ENCODE peak calls at places on chromosome 18, in nine cellular contexts. One of them, this sample, is unnamed.

GRCh38 chr18:72984290-72984689 is 116.5 kb upstream of the NETO1 start:
- DNase-seq in OCI-M1: no peak
- DNase-seq in effector CD4-positive, alpha-beta T cell: no peak
- DNase-seq in NCI-H1930: no peak
- DNase-seq in stimulated activated naive B cell treated with anti-CD40 and anti-IgM and Interleukin-4, amounts not matched to agents 10 μg/mL and 1 μg/mL and 100 μg/mL, for 72 hours: no peak
- DNase-seq in iris pigment epithelial cell: no peak
- DNase-seq in epithelial cell of esophagus: peak
- DNase-seq in fibroblast of lung: no peak
- DNase-seq in KBM-7: no peak
- DNase-seq in this sample: no peak

GRCh38 chr18:73563345-73563744 is 584.3 kb downstream of the FBXO15 start:
- DNase-seq in KBM-7: no peak
- DNase-seq in OCI-M1: no peak
- DNase-seq in effector CD4-positive, alpha-beta T cell: no peak
- DNase-seq in fibroblast of lung: peak
- DNase-seq in iris pigment epithelial cell: peak
- DNase-seq in NCI-H1930: no peak
- DNase-seq in epithelial cell of esophagus: peak
- DNase-seq in stimulated activated naive B cell treated with anti-CD40 and anti-IgM and Interleukin-4, amounts not matched to agents 10 μg/mL and 1 μg/mL and 100 μg/mL, for 72 hours: no peak
- DNase-seq in this sample: no peak

GRCh38 chr18:50372743-50373142 is 2.1 kb upstream of the SKA1 start:
- DNase-seq in fibroblast of lung: no peak
- DNase-seq in OCI-M1: peak
- DNase-seq in stimulated activated naive B cell treated with anti-CD40 and anti-IgM and Interleukin-4, amounts not matched to agents 10 μg/mL and 1 μg/mL and 100 μg/mL, for 72 hours: no peak
- DNase-seq in NCI-H1930: no peak
- DNase-seq in KBM-7: peak
- DNase-seq in effector CD4-positive, alpha-beta T cell: no peak
- DNase-seq in epithelial cell of esophagus: no peak
- DNase-seq in iris pigment epithelial cell: no peak
- DNase-seq in this sample: no peak

GRCh38 chr18:77380695-77381094 is 131.0 kb downstream of the GALR1 start:
- DNase-seq in stimulated activated naive B cell treated with anti-CD40 and anti-IgM and Interleukin-4, amounts not matched to agents 10 μg/mL and 1 μg/mL and 100 μg/mL, for 72 hours: no peak
- DNase-seq in OCI-M1: no peak
- DNase-seq in epithelial cell of esophagus: no peak
- DNase-seq in fibroblast of lung: no peak
- DNase-seq in effector CD4-positive, alpha-beta T cell: no peak
- DNase-seq in iris pigment epithelial cell: no peak
- DNase-seq in NCI-H1930: no peak
- DNase-seq in KBM-7: no peak
- DNase-seq in this sample: no peak

GRCh38 chr18:59547691-59548182 is 149.5 kb downstream of the CCBE1 start:
- DNase-seq in NCI-H1930: no peak
- DNase-seq in KBM-7: no peak
- DNase-seq in iris pigment epithelial cell: peak
- DNase-seq in effector CD4-positive, alpha-beta T cell: no peak
- DNase-seq in fibroblast of lung: peak
- DNase-seq in stimulated activated naive B cell treated with anti-CD40 and anti-IgM and Interleukin-4, amounts not matched to agents 10 μg/mL and 1 μg/mL and 100 μg/mL, for 72 hours: no peak
- DNase-seq in OCI-M1: peak
- DNase-seq in epithelial cell of esophagus: peak
- DNase-seq in this sample: peak

GRCh38 chr18:12028674-12029073 is 47.4 kb downstream of the IMPA2 start:
- DNase-seq in KBM-7: no peak
- DNase-seq in NCI-H1930: no peak
- DNase-seq in OCI-M1: no peak
- DNase-seq in iris pigment epithelial cell: no peak
- DNase-seq in epithelial cell of esophagus: no peak
- DNase-seq in stimulated activated naive B cell treated with anti-CD40 and anti-IgM and Interleukin-4, amounts not matched to agents 10 μg/mL and 1 μg/mL and 100 μg/mL, for 72 hours: no peak
- DNase-seq in fibroblast of lung: no peak
- DNase-seq in effector CD4-positive, alpha-beta T cell: no peak
- DNase-seq in this sample: no peak

GRCh38 chr18:9788860-9789259 is 80.8 kb downstream of the RAB31 start:
- DNase-seq in stimulated activated naive B cell treated with anti-CD40 and anti-IgM and Interleukin-4, amounts not matched to agents 10 μg/mL and 1 μg/mL and 100 μg/mL, for 72 hours: no peak
- DNase-seq in KBM-7: no peak
- DNase-seq in iris pigment epithelial cell: no peak
- DNase-seq in fibroblast of lung: no peak
- DNase-seq in NCI-H1930: no peak
- DNase-seq in epithelial cell of esophagus: no peak
- DNase-seq in OCI-M1: no peak
- DNase-seq in effector CD4-positive, alpha-beta T cell: no peak
- DNase-seq in this sample: no peak

GRCh38 chr18:5464241-5464640 is 79.6 kb downstream of the EPB41L3 start:
- DNase-seq in KBM-7: peak
- DNase-seq in OCI-M1: no peak
- DNase-seq in iris pigment epithelial cell: no peak
- DNase-seq in effector CD4-positive, alpha-beta T cell: no peak
- DNase-seq in NCI-H1930: no peak
- DNase-seq in fibroblast of lung: no peak
- DNase-seq in stimulated activated naive B cell treated with anti-CD40 and anti-IgM and Interleukin-4, amounts not matched to agents 10 μg/mL and 1 μg/mL and 100 μg/mL, for 72 hours: no peak
- DNase-seq in epithelial cell of esophagus: peak
- DNase-seq in this sample: no peak

GRCh38 chr18:22838221-22838620 is 94.9 kb upstream of the RBBP8 start:
- DNase-seq in OCI-M1: no peak
- DNase-seq in stimulated activated naive B cell treated with anti-CD40 and anti-IgM and Interleukin-4, amounts not matched to agents 10 μg/mL and 1 μg/mL and 100 μg/mL, for 72 hours: no peak
- DNase-seq in iris pigment epithelial cell: no peak
- DNase-seq in NCI-H1930: no peak
- DNase-seq in KBM-7: no peak
- DNase-seq in effector CD4-positive, alpha-beta T cell: no peak
- DNase-seq in fibroblast of lung: no peak
- DNase-seq in epithelial cell of esophagus: no peak
- DNase-seq in this sample: no peak

GRCh38 chr18:6557470-6558245 is 142.9 kb upstream of the L3MBTL4 start:
- DNase-seq in iris pigment epithelial cell: no peak
- DNase-seq in fibroblast of lung: no peak
- DNase-seq in NCI-H1930: no peak
- DNase-seq in effector CD4-positive, alpha-beta T cell: no peak
- DNase-seq in KBM-7: no peak
- DNase-seq in stimulated activated naive B cell treated with anti-CD40 and anti-IgM and Interleukin-4, amounts not matched to agents 10 μg/mL and 1 μg/mL and 100 μg/mL, for 72 hours: no peak
- DNase-seq in OCI-M1: no peak
- DNase-seq in epithelial cell of esophagus: no peak
- DNase-seq in this sample: no peak

GRCh38 chr18:27226556-27227075 is 41.5 kb upstream of the CHST9 start:
- DNase-seq in epithelial cell of esophagus: no peak
- DNase-seq in fibroblast of lung: no peak
- DNase-seq in NCI-H1930: no peak
- DNase-seq in stimulated activated naive B cell treated with anti-CD40 and anti-IgM and Interleukin-4, amounts not matched to agents 10 μg/mL and 1 μg/mL and 100 μg/mL, for 72 hours: no peak
- DNase-seq in effector CD4-positive, alpha-beta T cell: no peak
- DNase-seq in iris pigment epithelial cell: peak
- DNase-seq in KBM-7: no peak
- DNase-seq in OCI-M1: no peak
- DNase-seq in this sample: no peak

GRCh38 chr18:28715206-28715605 is 538.3 kb upstream of the CDH2 start:
- DNase-seq in iris pigment epithelial cell: no peak
- DNase-seq in KBM-7: no peak
- DNase-seq in effector CD4-positive, alpha-beta T cell: no peak
- DNase-seq in OCI-M1: no peak
- DNase-seq in stimulated activated naive B cell treated with anti-CD40 and anti-IgM and Interleukin-4, amounts not matched to agents 10 μg/mL and 1 μg/mL and 100 μg/mL, for 72 hours: no peak
- DNase-seq in fibroblast of lung: no peak
- DNase-seq in epithelial cell of esophagus: no peak
- DNase-seq in NCI-H1930: no peak
- DNase-seq in this sample: no peak

GRCh38 chr18:53745228-53745967 is 479.1 kb downstream of the MBD2 start:
- DNase-seq in iris pigment epithelial cell: no peak
- DNase-seq in epithelial cell of esophagus: peak
- DNase-seq in OCI-M1: peak
- DNase-seq in KBM-7: no peak
- DNase-seq in effector CD4-positive, alpha-beta T cell: no peak
- DNase-seq in fibroblast of lung: no peak
- DNase-seq in stimulated activated naive B cell treated with anti-CD40 and anti-IgM and Interleukin-4, amounts not matched to agents 10 μg/mL and 1 μg/mL and 100 μg/mL, for 72 hours: no peak
- DNase-seq in NCI-H1930: no peak
- DNase-seq in this sample: no peak

GRCh38 chr18:77365667-77366066 is 116.0 kb downstream of the GALR1 start:
- DNase-seq in epithelial cell of esophagus: no peak
- DNase-seq in OCI-M1: no peak
- DNase-seq in NCI-H1930: no peak
- DNase-seq in stimulated activated naive B cell treated with anti-CD40 and anti-IgM and Interleukin-4, amounts not matched to agents 10 μg/mL and 1 μg/mL and 100 μg/mL, for 72 hours: no peak
- DNase-seq in effector CD4-positive, alpha-beta T cell: no peak
- DNase-seq in KBM-7: no peak
- DNase-seq in fibroblast of lung: no peak
- DNase-seq in iris pigment epithelial cell: no peak
- DNase-seq in this sample: no peak

GRCh38 chr18:72208920-72209676 is 335.0 kb downstream of the CBLN2 start:
- DNase-seq in KBM-7: no peak
- DNase-seq in epithelial cell of esophagus: no peak
- DNase-seq in fibroblast of lung: no peak
- DNase-seq in stimulated activated naive B cell treated with anti-CD40 and anti-IgM and Interleukin-4, amounts not matched to agents 10 μg/mL and 1 μg/mL and 100 μg/mL, for 72 hours: no peak
- DNase-seq in iris pigment epithelial cell: no peak
- DNase-seq in OCI-M1: no peak
- DNase-seq in NCI-H1930: no peak
- DNase-seq in effector CD4-positive, alpha-beta T cell: no peak
- DNase-seq in this sample: no peak

GRCh38 chr18:3510024-3510423 is 60.1 kb downstream of the TGIF1 start:
- DNase-seq in KBM-7: no peak
- DNase-seq in epithelial cell of esophagus: no peak
- DNase-seq in fibroblast of lung: no peak
- DNase-seq in OCI-M1: no peak
- DNase-seq in effector CD4-positive, alpha-beta T cell: no peak
- DNase-seq in NCI-H1930: no peak
- DNase-seq in iris pigment epithelial cell: no peak
- DNase-seq in stimulated activated naive B cell treated with anti-CD40 and anti-IgM and Interleukin-4, amounts not matched to agents 10 μg/mL and 1 μg/mL and 100 μg/mL, for 72 hours: no peak
- DNase-seq in this sample: no peak

GRCh38 chr18:74525741-74526140 is 8.6 kb upstream of the CNDP1 start:
- DNase-seq in KBM-7: no peak
- DNase-seq in iris pigment epithelial cell: no peak
- DNase-seq in stimulated activated naive B cell treated with anti-CD40 and anti-IgM and Interleukin-4, amounts not matched to agents 10 μg/mL and 1 μg/mL and 100 μg/mL, for 72 hours: no peak
- DNase-seq in NCI-H1930: no peak
- DNase-seq in OCI-M1: no peak
- DNase-seq in epithelial cell of esophagus: no peak
- DNase-seq in fibroblast of lung: no peak
- DNase-seq in effector CD4-positive, alpha-beta T cell: no peak
- DNase-seq in this sample: no peak

GRCh38 chr18:48228301-48228715 is 180.9 kb downstream of the ZBTB7C start:
- DNase-seq in effector CD4-positive, alpha-beta T cell: no peak
- DNase-seq in stimulated activated naive B cell treated with anti-CD40 and anti-IgM and Interleukin-4, amounts not matched to agents 10 μg/mL and 1 μg/mL and 100 μg/mL, for 72 hours: no peak
- DNase-seq in NCI-H1930: no peak
- DNase-seq in epithelial cell of esophagus: peak
- DNase-seq in KBM-7: no peak
- DNase-seq in OCI-M1: no peak
- DNase-seq in iris pigment epithelial cell: peak
- DNase-seq in fibroblast of lung: peak
- DNase-seq in this sample: no peak

GRCh38 chr18:55497825-55498403 is 90.1 kb downstream of the TCF4 start:
- DNase-seq in effector CD4-positive, alpha-beta T cell: no peak
- DNase-seq in NCI-H1930: no peak
- DNase-seq in fibroblast of lung: no peak
- DNase-seq in epithelial cell of esophagus: no peak
- DNase-seq in KBM-7: no peak
- DNase-seq in stimulated activated naive B cell treated with anti-CD40 and anti-IgM and Interleukin-4, amounts not matched to agents 10 μg/mL and 1 μg/mL and 100 μg/mL, for 72 hours: no peak
- DNase-seq in OCI-M1: no peak
- DNase-seq in iris pigment epithelial cell: no peak
- DNase-seq in this sample: no peak

GRCh38 chr18:79950440-79951341 is 762 bp downstream of the SLC66A2 start:
- DNase-seq in KBM-7: peak
- DNase-seq in epithelial cell of esophagus: peak
- DNase-seq in OCI-M1: no peak
- DNase-seq in effector CD4-positive, alpha-beta T cell: no peak
- DNase-seq in iris pigment epithelial cell: peak
- DNase-seq in fibroblast of lung: no peak
- DNase-seq in stimulated activated naive B cell treated with anti-CD40 and anti-IgM and Interleukin-4, amounts not matched to agents 10 μg/mL and 1 μg/mL and 100 μg/mL, for 72 hours: no peak
- DNase-seq in NCI-H1930: no peak
- DNase-seq in this sample: peak

GRCh38 chr18:45521777-45522176 is 93.5 kb upstream of the SLC14A2 start:
- DNase-seq in effector CD4-positive, alpha-beta T cell: no peak
- DNase-seq in stimulated activated naive B cell treated with anti-CD40 and anti-IgM and Interleukin-4, amounts not matched to agents 10 μg/mL and 1 μg/mL and 100 μg/mL, for 72 hours: no peak
- DNase-seq in epithelial cell of esophagus: peak
- DNase-seq in fibroblast of lung: peak
- DNase-seq in OCI-M1: no peak
- DNase-seq in KBM-7: no peak
- DNase-seq in NCI-H1930: no peak
- DNase-seq in iris pigment epithelial cell: peak
- DNase-seq in this sample: no peak

GRCh38 chr18:44013871-44014270 is 666.8 kb upstream of the SETBP1 start:
- DNase-seq in effector CD4-positive, alpha-beta T cell: no peak
- DNase-seq in OCI-M1: no peak
- DNase-seq in epithelial cell of esophagus: no peak
- DNase-seq in iris pigment epithelial cell: no peak
- DNase-seq in fibroblast of lung: no peak
- DNase-seq in KBM-7: no peak
- DNase-seq in NCI-H1930: no peak
- DNase-seq in stimulated activated naive B cell treated with anti-CD40 and anti-IgM and Interleukin-4, amounts not matched to agents 10 μg/mL and 1 μg/mL and 100 μg/mL, for 72 hours: no peak
- DNase-seq in this sample: no peak

GRCh38 chr18:26908906-26909305 is 43.4 kb upstream of the AQP4 start:
- DNase-seq in iris pigment epithelial cell: no peak
- DNase-seq in OCI-M1: no peak
- DNase-seq in effector CD4-positive, alpha-beta T cell: no peak
- DNase-seq in fibroblast of lung: no peak
- DNase-seq in NCI-H1930: no peak
- DNase-seq in KBM-7: no peak
- DNase-seq in stimulated activated naive B cell treated with anti-CD40 and anti-IgM and Interleukin-4, amounts not matched to agents 10 μg/mL and 1 μg/mL and 100 μg/mL, for 72 hours: no peak
- DNase-seq in epithelial cell of esophagus: no peak
- DNase-seq in this sample: no peak

GRCh38 chr18:22167471-22168151 is 1.8 kb upstream of the GATA6 start:
- DNase-seq in epithelial cell of esophagus: peak
- DNase-seq in effector CD4-positive, alpha-beta T cell: no peak
- DNase-seq in KBM-7: no peak
- DNase-seq in iris pigment epithelial cell: no peak
- DNase-seq in NCI-H1930: no peak
- DNase-seq in stimulated activated naive B cell treated with anti-CD40 and anti-IgM and Interleukin-4, amounts not matched to agents 10 μg/mL and 1 μg/mL and 100 μg/mL, for 72 hours: no peak
- DNase-seq in OCI-M1: no peak
- DNase-seq in fibroblast of lung: peak
- DNase-seq in this sample: peak

GRCh38 chr18:69659142-69659651 is 258.5 kb downstream of the DOK6 start:
- DNase-seq in fibroblast of lung: no peak
- DNase-seq in stimulated activated naive B cell treated with anti-CD40 and anti-IgM and Interleukin-4, amounts not matched to agents 10 μg/mL and 1 μg/mL and 100 μg/mL, for 72 hours: no peak
- DNase-seq in epithelial cell of esophagus: no peak
- DNase-seq in NCI-H1930: no peak
- DNase-seq in OCI-M1: no peak
- DNase-seq in KBM-7: no peak
- DNase-seq in iris pigment epithelial cell: no peak
- DNase-seq in effector CD4-positive, alpha-beta T cell: no peak
- DNase-seq in this sample: no peak

GRCh38 chr18:67219821-67220220 is 296.7 kb downstream of the DSEL start:
- DNase-seq in fibroblast of lung: no peak
- DNase-seq in effector CD4-positive, alpha-beta T cell: no peak
- DNase-seq in stimulated activated naive B cell treated with anti-CD40 and anti-IgM and Interleukin-4, amounts not matched to agents 10 μg/mL and 1 μg/mL and 100 μg/mL, for 72 hours: no peak
- DNase-seq in iris pigment epithelial cell: no peak
- DNase-seq in OCI-M1: no peak
- DNase-seq in epithelial cell of esophagus: no peak
- DNase-seq in KBM-7: no peak
- DNase-seq in NCI-H1930: no peak
- DNase-seq in this sample: no peak

GRCh38 chr18:57209697-57210096 is 62.8 kb downstream of the BOD1L2 start:
- DNase-seq in effector CD4-positive, alpha-beta T cell: no peak
- DNase-seq in fibroblast of lung: no peak
- DNase-seq in epithelial cell of esophagus: no peak
- DNase-seq in NCI-H1930: no peak
- DNase-seq in iris pigment epithelial cell: no peak
- DNase-seq in OCI-M1: peak
- DNase-seq in KBM-7: no peak
- DNase-seq in stimulated activated naive B cell treated with anti-CD40 and anti-IgM and Interleukin-4, amounts not matched to agents 10 μg/mL and 1 μg/mL and 100 μg/mL, for 72 hours: peak
- DNase-seq in this sample: no peak

GRCh38 chr18:22177496-22177866 is 8.1 kb downstream of the GATA6 start:
- DNase-seq in iris pigment epithelial cell: no peak
- DNase-seq in KBM-7: no peak
- DNase-seq in effector CD4-positive, alpha-beta T cell: no peak
- DNase-seq in fibroblast of lung: no peak
- DNase-seq in epithelial cell of esophagus: no peak
- DNase-seq in OCI-M1: no peak
- DNase-seq in stimulated activated naive B cell treated with anti-CD40 and anti-IgM and Interleukin-4, amounts not matched to agents 10 μg/mL and 1 μg/mL and 100 μg/mL, for 72 hours: no peak
- DNase-seq in NCI-H1930: no peak
- DNase-seq in this sample: no peak

GRCh38 chr18:13136689-13137040 is 81.9 kb upstream of the LDLRAD4 start:
- DNase-seq in OCI-M1: no peak
- DNase-seq in iris pigment epithelial cell: peak
- DNase-seq in NCI-H1930: no peak
- DNase-seq in effector CD4-positive, alpha-beta T cell: no peak
- DNase-seq in KBM-7: no peak
- DNase-seq in stimulated activated naive B cell treated with anti-CD40 and anti-IgM and Interleukin-4, amounts not matched to agents 10 μg/mL and 1 μg/mL and 100 μg/mL, for 72 hours: no peak
- DNase-seq in fibroblast of lung: no peak
- DNase-seq in epithelial cell of esophagus: no peak
- DNase-seq in this sample: peak

GRCh38 chr18:9730786-9731185 is 22.7 kb downstream of the RAB31 start:
- DNase-seq in KBM-7: no peak
- DNase-seq in iris pigment epithelial cell: no peak
- DNase-seq in epithelial cell of esophagus: no peak
- DNase-seq in fibroblast of lung: no peak
- DNase-seq in NCI-H1930: no peak
- DNase-seq in stimulated activated naive B cell treated with anti-CD40 and anti-IgM and Interleukin-4, amounts not matched to agents 10 μg/mL and 1 μg/mL and 100 μg/mL, for 72 hours: no peak
- DNase-seq in OCI-M1: no peak
- DNase-seq in effector CD4-positive, alpha-beta T cell: no peak
- DNase-seq in this sample: no peak

GRCh38 chr18:55320399-55321255 is 267.4 kb downstream of the TCF4 start:
- DNase-seq in NCI-H1930: no peak
- DNase-seq in KBM-7: peak
- DNase-seq in epithelial cell of esophagus: no peak
- DNase-seq in fibroblast of lung: peak
- DNase-seq in stimulated activated naive B cell treated with anti-CD40 and anti-IgM and Interleukin-4, amounts not matched to agents 10 μg/mL and 1 μg/mL and 100 μg/mL, for 72 hours: no peak
- DNase-seq in iris pigment epithelial cell: peak
- DNase-seq in effector CD4-positive, alpha-beta T cell: no peak
- DNase-seq in OCI-M1: peak
- DNase-seq in this sample: no peak

This sample was measured in H7.